ENCODE peak calls at places on chromosomes 6 and 20, in eight cellular contexts. One of them, this sample, is unnamed.

GRCh38 chr6:92864966-92865555 is 554.3 kb downstream of the EPHA7 start:
- DNase-seq in HepG2: no peak
- DNase-seq in GM23338: no peak
- DNase-seq in A549: no peak
- DNase-seq in Panc1: no peak
- DNase-seq in K562: no peak
- DNase-seq in HCT116: no peak
- DNase-seq in SK-N-SH: no peak
- DNase-seq in this sample: no peak

GRCh38 chr6:99612551-99613397 is 6.1 kb downstream of the PRDM13 start:
- DNase-seq in HepG2: no peak
- DNase-seq in GM23338: peak; percentile 52
- DNase-seq in HCT116: no peak
- DNase-seq in Panc1: no peak
- DNase-seq in SK-N-SH: no peak
- DNase-seq in A549: no peak
- DNase-seq in K562: no peak
- DNase-seq in this sample: no peak

GRCh38 chr6:132259070-132259469 is 142.2 kb downstream of the MOXD1 start:
- DNase-seq in A549: peak; percentile 2
- DNase-seq in K562: no peak
- DNase-seq in HepG2: peak; percentile 7
- DNase-seq in HCT116: no peak
- DNase-seq in GM23338: peak; percentile 42
- DNase-seq in SK-N-SH: no peak
- DNase-seq in Panc1: peak; percentile 7
- DNase-seq in this sample: no peak

GRCh38 chr20:9179193-9179802 is 110.4 kb downstream of the PLCB4 start:
- DNase-seq in GM23338: peak; percentile 42
- DNase-seq in Panc1: no peak
- DNase-seq in HCT116: no peak
- DNase-seq in A549: no peak
- DNase-seq in K562: no peak
- DNase-seq in HepG2: no peak
- DNase-seq in SK-N-SH: no peak
- DNase-seq in this sample: no peak

GRCh38 chr6:155038527-155038926 is 43.4 kb downstream of the TIAM2 start:
- DNase-seq in GM23338: no peak
- DNase-seq in HCT116: no peak
- DNase-seq in HepG2: no peak
- DNase-seq in SK-N-SH: no peak
- DNase-seq in K562: no peak
- DNase-seq in A549: no peak
- DNase-seq in Panc1: no peak
- DNase-seq in this sample: no peak

GRCh38 chr20:41133709-41134361 is 3.5 kb upstream of the PLCG1 start:
- DNase-seq in SK-N-SH: no peak
- DNase-seq in HCT116: no peak
- DNase-seq in GM23338: no peak
- DNase-seq in A549: no peak
- DNase-seq in K562: peak; percentile 76
- DNase-seq in Panc1: no peak
- DNase-seq in HepG2: no peak
- DNase-seq in this sample: no peak

GRCh38 chr6:25370175-25371036 is 91.2 kb downstream of the CARMIL1 start:
- DNase-seq in GM23338: no peak
- DNase-seq in A549: no peak
- DNase-seq in HepG2: no peak
- DNase-seq in Panc1: no peak
- DNase-seq in K562: no peak
- DNase-seq in SK-N-SH: no peak
- DNase-seq in HCT116: no peak
- DNase-seq in this sample: no peak

GRCh38 chr6:150395388-150396009 is 26.7 kb downstream of the IYD start:
- DNase-seq in A549: peak; percentile 47
- DNase-seq in Panc1: no peak
- DNase-seq in HCT116: peak; percentile 49
- DNase-seq in K562: peak; percentile 55
- DNase-seq in HepG2: peak; percentile 60
- DNase-seq in GM23338: peak; percentile 93
- DNase-seq in SK-N-SH: peak; percentile 43
- DNase-seq in this sample: peak; percentile 40

GRCh38 chr20:6071162-6071695 is 17.4 kb upstream of the LRRN4 start:
- DNase-seq in GM23338: no peak
- DNase-seq in Panc1: no peak
- DNase-seq in SK-N-SH: no peak
- DNase-seq in HepG2: no peak
- DNase-seq in A549: no peak
- DNase-seq in HCT116: no peak
- DNase-seq in K562: no peak
- DNase-seq in this sample: no peak

GRCh38 chr20:1390552-1391403 is 2.1 kb downstream of the FKBP1A start:
- DNase-seq in A549: no peak
- DNase-seq in Panc1: no peak
- DNase-seq in K562: no peak
- DNase-seq in HepG2: no peak
- DNase-seq in GM23338: no peak
- DNase-seq in SK-N-SH: no peak
- DNase-seq in HCT116: no peak
- DNase-seq in this sample: no peak

GRCh38 chr20:53847118-53847842 is 223.1 kb downstream of the BCAS1 start:
- DNase-seq in GM23338: no peak
- DNase-seq in Panc1: no peak
- DNase-seq in HepG2: no peak
- DNase-seq in A549: no peak
- DNase-seq in HCT116: no peak
- DNase-seq in SK-N-SH: no peak
- DNase-seq in K562: no peak
- DNase-seq in this sample: peak; percentile 67

GRCh38 chr6:113178349-113178748 is 678.8 kb upstream of the MARCKS start:
- DNase-seq in HCT116: no peak
- DNase-seq in SK-N-SH: no peak
- DNase-seq in GM23338: no peak
- DNase-seq in K562: no peak
- DNase-seq in Panc1: no peak
- DNase-seq in A549: no peak
- DNase-seq in HepG2: no peak
- DNase-seq in this sample: no peak

GRCh38 chr20:38337561-38338140 is 8.6 kb upstream of the LBP start:
- DNase-seq in HCT116: peak; percentile 74
- DNase-seq in HepG2: peak; percentile 72
- DNase-seq in A549: peak; percentile 58
- DNase-seq in GM23338: peak; percentile 96
- DNase-seq in K562: peak; percentile 85
- DNase-seq in SK-N-SH: peak; percentile 30
- DNase-seq in Panc1: no peak
- DNase-seq in this sample: peak; percentile 24

DNA sequence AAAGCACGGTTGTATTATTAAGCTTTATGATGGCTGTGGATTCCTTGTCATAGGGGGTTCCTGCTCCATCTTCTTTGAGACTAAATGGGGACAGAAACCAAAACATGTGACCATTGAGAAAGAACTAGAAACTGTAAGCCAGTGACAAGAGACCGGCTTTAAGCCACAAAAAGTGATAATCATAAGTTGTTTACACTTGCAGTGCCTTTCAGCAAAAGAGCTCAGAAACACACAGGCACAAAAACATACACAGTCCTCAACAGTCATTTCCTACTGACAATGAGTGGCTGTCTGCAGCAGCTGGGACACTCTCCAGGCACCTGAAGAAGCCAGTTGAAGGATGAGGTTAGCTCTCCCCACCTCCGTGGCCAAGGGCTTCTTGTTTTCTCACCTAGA is 20.0 kb upstream of the UBE2J1 start:
- DNase-seq in K562: no peak
- DNase-seq in SK-N-SH: no peak
- DNase-seq in A549: no peak
- DNase-seq in HCT116: no peak
- DNase-seq in GM23338: no peak
- DNase-seq in Panc1: no peak
- DNase-seq in HepG2: no peak
- DNase-seq in this sample: no peak
- H3K27ac ChIP-seq in K562: no peak overlapping the region
- H3K27ac ChIP-seq in SK-N-SH: no peak overlapping the region
- H3K27ac ChIP-seq in A549: no peak overlapping the region
- H3K27ac ChIP-seq in HCT116: no peak overlapping the region
- H3K27ac ChIP-seq in GM23338: no peak overlapping the region
- H3K27ac ChIP-seq in Panc1: no peak overlapping the region
- H3K27ac ChIP-seq in HepG2: no peak overlapping the region
- H3K27ac ChIP-seq in this sample: no peak overlapping the region

DNA sequence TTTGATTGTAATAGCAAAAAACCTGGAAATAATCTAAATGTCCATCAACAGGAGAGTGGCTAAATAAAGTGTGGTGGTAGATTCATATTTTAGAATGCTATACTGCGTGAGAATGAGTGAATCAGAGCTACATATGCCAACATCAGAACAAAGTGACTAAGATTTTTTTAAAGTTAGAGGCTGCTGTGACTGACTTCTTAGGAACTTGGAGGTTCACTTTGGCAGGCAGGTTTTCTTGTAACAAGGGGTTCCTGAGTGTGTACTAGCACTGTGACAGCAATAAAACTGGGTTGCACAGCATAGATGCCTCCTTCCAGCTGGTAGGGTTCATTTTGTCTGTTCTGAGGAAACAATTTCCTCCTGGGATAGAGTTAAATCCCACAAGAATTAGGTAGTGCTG is 75.3 kb upstream of the ENPP5 start:
- DNase-seq in SK-N-SH: no peak
- DNase-seq in Panc1: no peak
- DNase-seq in HepG2: no peak
- DNase-seq in A549: no peak
- DNase-seq in GM23338: no peak
- DNase-seq in HCT116: no peak
- DNase-seq in K562: no peak
- DNase-seq in this sample: no peak
- TF ChIP-seq REST in SK-N-SH: no peak
- TF ChIP-seq REST in Panc1: no peak
- TF ChIP-seq REST in HepG2: no peak
- TF ChIP-seq REST in A549: no peak
- TF ChIP-seq REST in GM23338: no peak
- TF ChIP-seq REST in HCT116: no peak
- TF ChIP-seq REST in K562: no peak
- TF ChIP-seq REST in this sample: no peak

DNA sequence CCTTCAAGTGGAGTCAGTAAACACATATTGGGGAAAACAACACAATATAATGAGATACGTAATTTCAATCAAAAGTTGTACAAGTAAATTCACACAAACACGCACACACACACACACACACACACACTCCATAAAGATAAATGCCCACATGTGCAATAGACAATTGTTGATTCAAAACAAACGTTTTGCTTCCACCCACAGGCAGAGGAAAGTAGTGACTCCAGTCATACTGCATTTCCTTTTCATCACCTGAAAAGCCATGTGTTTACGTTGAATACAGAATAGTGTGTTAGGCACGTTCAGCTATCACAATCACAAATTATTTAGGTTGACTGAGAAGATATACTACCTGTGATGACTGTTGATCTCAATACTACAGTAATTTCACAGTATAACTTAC is 443.8 kb upstream of the MANEA start:
- DNase-seq in Panc1: peak; percentile 7
- DNase-seq in SK-N-SH: no peak
- DNase-seq in A549: no peak
- DNase-seq in HepG2: no peak
- DNase-seq in HCT116: peak; percentile 16
- DNase-seq in GM23338: peak; percentile 32
- DNase-seq in K562: no peak
- DNase-seq in this sample: no peak
- TF ChIP-seq CTCF in Panc1: peak; percentile 53
- TF ChIP-seq CTCF in SK-N-SH: no peak
- TF ChIP-seq CTCF in A549: no peak
- TF ChIP-seq CTCF in HepG2: peak; percentile 36
- TF ChIP-seq CTCF in HCT116: peak; percentile 51
- TF ChIP-seq CTCF in GM23338: peak; percentile 58
- TF ChIP-seq CTCF in K562: no peak
- TF ChIP-seq CTCF in this sample: no peak

DNA sequence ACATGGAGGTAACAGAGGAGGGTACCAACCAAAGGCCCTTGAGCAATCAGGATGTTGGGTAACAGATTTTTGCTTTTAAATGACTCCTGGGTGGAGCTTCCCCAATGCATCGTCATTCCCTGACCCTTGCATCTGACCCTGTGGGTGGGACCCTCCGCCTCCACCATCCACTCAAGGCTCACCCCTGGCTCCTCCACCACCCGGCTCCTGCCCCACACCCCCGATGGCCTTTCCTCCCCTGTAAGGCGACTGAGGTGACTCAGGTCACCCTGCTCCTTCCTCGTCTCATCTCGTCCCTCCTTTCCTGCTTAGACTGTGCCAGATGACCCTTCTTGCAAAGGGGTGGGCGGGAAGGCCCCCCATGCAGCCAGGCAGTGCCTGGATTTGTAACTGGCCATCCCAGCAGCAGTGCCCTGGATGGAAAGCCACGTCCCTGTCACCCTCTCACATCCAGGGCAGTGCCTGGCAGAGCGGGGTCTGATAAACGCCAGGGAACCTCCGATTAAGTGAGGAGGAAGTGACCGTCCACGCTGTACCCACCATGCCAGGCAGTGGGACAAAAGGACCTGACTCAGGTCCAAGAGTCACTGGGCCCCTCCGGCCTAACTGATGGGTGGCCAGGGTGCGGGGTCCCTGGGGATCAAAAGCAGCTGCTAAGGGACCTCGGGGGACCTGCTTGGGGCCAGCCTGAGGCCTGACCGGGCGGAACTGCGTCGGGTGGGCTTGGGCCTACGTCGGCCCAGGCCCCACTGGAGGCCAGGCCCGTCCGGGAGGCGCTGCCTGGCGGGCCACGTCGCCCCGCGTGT is 624 bp upstream of the NPEPL1 start:
- DNase-seq in SK-N-SH: no peak
- DNase-seq in HepG2: no peak
- DNase-seq in Panc1: no peak
- DNase-seq in GM23338: no peak
- DNase-seq in A549: no peak
- DNase-seq in K562: peak; percentile 24
- DNase-seq in HCT116: no peak
- DNase-seq in this sample: peak; percentile 97
- H3K27ac ChIP-seq in SK-N-SH: no peak overlapping the region
- H3K27ac ChIP-seq in HepG2: no peak overlapping the region
- H3K27ac ChIP-seq in Panc1: peak overlapping the region; percentile 73
- H3K27ac ChIP-seq in GM23338: peak overlapping the region; percentile 69
- H3K27ac ChIP-seq in A549: peak overlapping the region; percentile 97
- H3K27ac ChIP-seq in K562: no peak overlapping the region
- H3K27ac ChIP-seq in HCT116: peak overlapping the region; percentile 71
- H3K27ac ChIP-seq in this sample: peak overlapping the region; percentile 93

DNA sequence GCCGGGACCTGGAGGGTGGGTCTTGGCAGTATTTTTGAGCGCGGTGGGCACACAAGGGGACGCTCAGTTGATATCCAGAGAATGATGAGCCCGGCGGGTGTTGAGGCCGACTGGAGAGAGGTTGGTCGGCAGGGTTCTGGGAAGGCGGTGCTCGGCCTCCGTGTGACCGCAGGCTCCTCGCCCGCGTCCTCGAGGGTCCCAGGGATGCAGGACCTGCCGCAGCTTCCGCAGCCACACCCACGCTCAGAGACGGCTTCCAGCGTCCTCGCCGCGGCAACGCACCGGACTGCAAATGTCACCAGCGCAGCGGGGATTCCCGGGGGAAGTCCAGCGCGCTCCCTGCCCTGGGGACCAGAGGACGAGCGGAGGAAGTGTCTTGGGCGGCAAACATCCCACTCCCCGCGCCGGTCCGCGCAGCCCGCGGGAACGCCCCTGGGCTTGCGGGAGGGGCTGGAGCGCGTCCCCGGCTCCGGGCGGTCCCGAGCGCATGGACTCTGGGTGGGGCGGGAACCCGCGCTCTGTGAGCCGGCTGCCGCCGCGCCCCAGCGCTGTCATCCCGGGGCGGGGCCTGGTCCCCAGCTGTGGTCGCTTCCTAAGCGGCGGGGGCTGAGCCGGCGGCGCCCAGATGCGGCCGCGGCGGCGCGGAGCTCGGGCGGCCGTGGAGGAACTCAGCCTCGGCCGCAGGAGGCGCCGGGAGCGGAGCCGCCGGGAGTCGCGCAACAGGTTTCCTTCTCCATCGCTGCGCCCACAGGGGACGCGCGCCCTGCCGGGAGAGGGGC is at the start of gene STX11:
- DNase-seq in HepG2: no peak
- DNase-seq in A549: peak; percentile 15
- DNase-seq in Panc1: peak; percentile 38
- DNase-seq in K562: peak; percentile 85
- DNase-seq in SK-N-SH: peak; percentile 62
- DNase-seq in HCT116: no peak
- DNase-seq in GM23338: peak; percentile 74
- DNase-seq in this sample: peak; percentile 51
- TF ChIP-seq REST in HepG2: no peak
- TF ChIP-seq REST in A549: no peak
- TF ChIP-seq REST in Panc1: no peak
- TF ChIP-seq REST in K562: no peak
- TF ChIP-seq REST in SK-N-SH: no peak
- TF ChIP-seq REST in HCT116: no peak
- TF ChIP-seq REST in GM23338: no peak
- TF ChIP-seq REST in this sample: peak; percentile 45